ENCODE peak calls at places on chromosomes 3 and 15, in six cellular contexts. G is H9, X is H1, K is trophoblast cell, V is neuronal stem cell, U is mesenchymal stem cell. L is an unnamed sample.

GRCh38 chr15:101078669-101079323 is 159.6 kb downstream of the LRRK1 start:
- DNase-seq in G (peak; percentile 32), X (no peak), K (no peak), V (no peak), U (no peak), L (no peak)

GRCh38 chr15:90931737-90932659 is at the start of gene HDDC3:
- DNase-seq in G (peak; percentile 91), X (peak; percentile 99), K (peak; percentile 92), V (peak; percentile 86), U (peak; percentile 86), L (peak; percentile 76)

GRCh38 chr3:99892332-99892731 is 74.7 kb downstream of the CMSS1 start:
- DNase-seq in G (no peak), X (no peak), K (no peak), V (no peak), U (no peak), L (no peak)

GRCh38 chr15:82303956-82304640 is 41.5 kb downstream of the SAXO2 start:
- DNase-seq in G (no peak), X (peak; percentile 29), K (no peak), V (no peak), U (no peak), L (no peak)

GRCh38 chr3:128649264-128649663 is 1.4 kb downstream of the RPN1 start:
- DNase-seq in G (no peak), X (no peak), K (no peak), V (no peak), U (no peak), L (no peak)

GRCh38 chr3:127747751-127748521 is 74.4 kb downstream of the MGLL start:
- DNase-seq in G (no peak), X (no peak), K (no peak), V (no peak), U (peak; percentile 87), L (peak; percentile 95)

GRCh38 chr15:72037321-72037720 is 80.6 kb downstream of the MYO9A start:
- DNase-seq in G (no peak), X (no peak), K (no peak), V (no peak), U (no peak), L (peak; percentile 50)

GRCh38 chr3:15781131-15781530 is 16.6 kb downstream of the ANKRD28 start:
- DNase-seq in G (no peak), X (no peak), K (no peak), V (no peak), U (no peak), L (no peak)

GRCh38 chr3:31364188-31364587 is 168.5 kb upstream of the STT3B start:
- DNase-seq in G (no peak), X (no peak), K (no peak), V (no peak), U (peak; percentile 10), L (peak; percentile 21)

GRCh38 chr15:39534996-39535395 is 45.9 kb upstream of the THBS1 start:
- DNase-seq in G (no peak), X (no peak), K (no peak), V (no peak), U (no peak), L (no peak)

GRCh38 chr3:22113453-22113852 is 362.4 kb upstream of the ZNF385D start:
- DNase-seq in G (no peak), X (no peak), K (no peak), V (no peak), U (no peak), L (no peak)

GRCh38 chr15:85417276-85417675 is 36.9 kb downstream of the AKAP13 start:
- DNase-seq in G (no peak), X (no peak), K (no peak), V (no peak), U (no peak), L (no peak)

GRCh38 chr3:16788440-16789057 is 96.2 kb upstream of the PLCL2 start:
- DNase-seq in G (no peak), X (no peak), K (no peak), V (no peak), U (no peak), L (no peak)

GRCh38 chr3:134083626-134084229 is 54.0 kb upstream of the SLCO2A1 start:
- DNase-seq in G (no peak), X (peak; percentile 20), K (peak; percentile 91), V (no peak), U (no peak), L (no peak)

GRCh38 chr15:77966540-77967290 is 110.8 kb downstream of the TBC1D2B start:
- DNase-seq in G (no peak), X (peak; percentile 69), K (peak; percentile 11), V (no peak), U (peak; percentile 62), L (peak; percentile 62)

GRCh38 chr3:111173328-111173900 is 101.8 kb downstream of the NECTIN3 start:
- DNase-seq in G (peak; percentile 31), X (no peak), K (no peak), V (peak; percentile 8), U (no peak), L (peak; percentile 37)

GRCh38 chr3:187211532-187212274 is 14.4 kb downstream of the RTP1 start:
- DNase-seq in G (no peak), X (no peak), K (no peak), V (no peak), U (no peak), L (peak; percentile 38)

GRCh38 chr3:192042116-192042515 is 581.2 kb downstream of the PYDC2 start:
- DNase-seq in G (no peak), X (no peak), K (no peak), V (no peak), U (no peak), L (no peak)

GRCh38 chr3:55555866-55556621 is 68.9 kb upstream of the WNT5A start:
- DNase-seq in G (no peak), X (no peak), K (no peak), V (no peak), U (no peak), L (peak; percentile 23)

GRCh38 chr15:25736451-25736850 is 126.7 kb downstream of the ATP10A start:
- DNase-seq in G (no peak), X (no peak), K (no peak), V (no peak), U (no peak), L (peak; percentile 24)

GRCh38 chr3:79019137-79019923 is 748.5 kb downstream of the ROBO1 start:
- DNase-seq in G (peak; percentile 85), X (peak; percentile 83), K (peak; percentile 5), V (peak; percentile 81), U (peak; percentile 95), L (peak; percentile 93)

GRCh38 chr15:49155834-49156627 is 632 bp upstream of the COPS2 start:
- DNase-seq in G (peak; percentile 29), X (no peak), K (peak; percentile 78), V (peak; percentile 17), U (peak; percentile 64), L (peak; percentile 25)

GRCh38 chr15:22979069-22979698 is 984 bp downstream of the CYFIP1 start:
- DNase-seq in G (peak; percentile 58), X (peak; percentile 69), K (peak; percentile 63), V (peak; percentile 38), U (peak; percentile 60), L (peak; percentile 42)
- H4K91ac ChIP-seq in G (no peak overlapping the region), X (peak overlapping the region; percentile 8), K (no peak overlapping the region), V (no peak overlapping the region), U (no peak overlapping the region), L (no peak overlapping the region)

GRCh38 chr3:23276913-23277658 is 74.0 kb downstream of the UBE2E2 start:
- DNase-seq in G (no peak), X (no peak), K (no peak), V (no peak), U (no peak), L (no peak)
- H4K91ac ChIP-seq in G (no peak overlapping the region), X (no peak overlapping the region), K (no peak overlapping the region), V (no peak overlapping the region), U (no peak overlapping the region), L (no peak overlapping the region)

GRCh38 chr15:80182611-80183210 is 29.9 kb downstream of the FAH start:
- DNase-seq in G (no peak), X (no peak), K (no peak), V (no peak), U (peak; percentile 32), L (peak; percentile 89)

GRCh38 chr15:80183291-80183690 is 30.5 kb downstream of the FAH start:
- DNase-seq in G (no peak), X (no peak), K (no peak), V (no peak), U (no peak), L (no peak)

GRCh38 chr15:80186066-80186465 is 33.3 kb downstream of the FAH start:
- DNase-seq in G (no peak), X (no peak), K (no peak), V (no peak), U (no peak), L (no peak)

GRCh38 chr15:80185152-80185551 is 32.4 kb downstream of the FAH start:
- DNase-seq in G (no peak), X (no peak), K (no peak), V (no peak), U (no peak), L (no peak)

DNA sequence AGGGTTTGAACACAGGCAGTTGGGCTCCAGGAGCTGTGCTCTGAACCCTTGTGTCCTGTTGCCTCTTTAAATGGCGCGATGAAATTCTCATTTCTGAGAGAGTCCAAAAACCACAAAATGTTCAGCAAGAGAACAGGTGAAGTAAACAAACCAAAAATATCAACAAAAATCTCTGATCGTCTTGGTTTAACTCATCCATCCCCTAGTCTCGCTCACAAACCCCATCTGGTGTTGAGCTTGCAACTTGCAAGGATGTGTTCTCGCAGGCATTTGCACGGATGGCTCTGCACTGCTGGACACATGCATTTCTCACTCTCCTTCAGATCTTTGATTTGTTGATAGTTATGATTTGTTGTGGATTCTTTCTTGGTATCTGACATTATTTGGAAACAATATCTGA is 31.1 kb downstream of the FAH start:
- DNase-seq in G (no peak), X (no peak), K (no peak), V (no peak), U (no peak), L (peak; percentile 13)
- H4K91ac ChIP-seq in G (no peak overlapping the region), X (no peak overlapping the region), K (no peak overlapping the region), V (no peak overlapping the region), U (no peak overlapping the region), L (no peak overlapping the region)

DNA sequence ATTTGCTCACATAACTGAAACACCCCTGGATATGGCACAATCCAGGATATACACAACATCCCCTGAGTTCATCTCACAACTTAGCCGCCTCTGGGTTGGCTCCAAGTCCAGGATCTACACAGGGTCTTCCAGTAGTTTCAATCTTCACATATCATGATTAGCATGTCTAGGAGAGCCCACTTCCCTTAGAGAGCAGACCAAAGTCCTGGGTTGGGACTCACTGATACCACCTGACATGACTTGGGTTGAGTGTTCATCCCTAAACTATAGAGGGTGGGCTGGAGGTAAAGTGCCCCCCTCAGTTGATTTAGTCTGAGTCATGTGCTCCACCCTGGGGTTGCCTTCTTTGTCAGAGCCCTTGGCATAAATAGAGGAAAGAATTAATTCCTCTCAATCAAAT is 493.6 kb upstream of the PPP2R3A start:
- DNase-seq in G (no peak), X (no peak), K (no peak), V (no peak), U (no peak), L (no peak)
- H4K91ac ChIP-seq in G (no peak overlapping the region), X (no peak overlapping the region), K (no peak overlapping the region), V (no peak overlapping the region), U (no peak overlapping the region), L (no peak overlapping the region)

DNA sequence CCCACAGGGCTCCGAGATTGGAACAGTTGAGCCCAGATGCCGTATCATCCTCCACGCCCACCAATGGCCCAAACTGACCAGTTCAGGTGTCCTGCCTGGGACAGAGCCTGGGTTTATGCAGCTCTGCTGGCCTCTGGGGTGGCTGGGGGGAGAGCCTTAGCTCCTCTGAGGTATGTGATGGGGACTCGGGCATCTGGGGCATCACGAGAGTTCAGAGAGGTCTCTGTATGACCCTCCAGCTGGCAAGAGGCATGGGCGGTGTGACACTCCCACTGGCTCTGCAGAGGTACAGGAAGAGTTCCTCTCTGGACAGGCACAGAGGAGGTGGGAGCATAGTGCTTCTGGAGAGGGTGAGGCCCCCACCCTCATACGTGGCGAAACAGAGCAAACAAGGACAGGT is 26.6 kb upstream of the DUSP7 start:
- DNase-seq in G (no peak), X (no peak), K (no peak), V (no peak), U (no peak), L (no peak)
- H4K91ac ChIP-seq in G (no peak overlapping the region), X (no peak overlapping the region), K (no peak overlapping the region), V (no peak overlapping the region), U (peak overlapping the region; percentile 34), L (no peak overlapping the region)

L was measured in IMR-90.